ENCODE peak calls at places on chromosomes 2 and 18, in nine cellular contexts. One of them, this sample, is unnamed.

GRCh38 chr2:26613241-26614204 is 27.6 kb downstream of the CIB4 start:
- DNase-seq in GM13976: no peak
- DNase-seq in fibroblast of villous mesenchyme: no peak
- DNase-seq in neural progenitor cell: peak; percentile 73
- DNase-seq in IMR-90: no peak
- DNase-seq in HFFc6: no peak
- DNase-seq in Calu3: no peak
- DNase-seq in nephron progenitor cell: no peak
- DNase-seq in HepG2: no peak
- DNase-seq in this sample: no peak

GRCh38 chr18:79924814-79925655 is 26.4 kb downstream of the SLC66A2 start:
- DNase-seq in GM13976: no peak
- DNase-seq in fibroblast of villous mesenchyme: no peak
- DNase-seq in neural progenitor cell: no peak
- DNase-seq in IMR-90: no peak
- DNase-seq in HFFc6: no peak
- DNase-seq in Calu3: no peak
- DNase-seq in nephron progenitor cell: no peak
- DNase-seq in HepG2: no peak
- DNase-seq in this sample: no peak

GRCh38 chr2:76341439-76341838 is 630.7 kb upstream of the GCFC2 start:
- DNase-seq in GM13976: no peak
- DNase-seq in fibroblast of villous mesenchyme: no peak
- DNase-seq in neural progenitor cell: no peak
- DNase-seq in IMR-90: no peak
- DNase-seq in HFFc6: no peak
- DNase-seq in Calu3: no peak
- DNase-seq in nephron progenitor cell: no peak
- DNase-seq in HepG2: no peak
- DNase-seq in this sample: no peak

GRCh38 chr2:14420851-14421250 is 211.7 kb upstream of the LRATD1 start:
- DNase-seq in GM13976: no peak
- DNase-seq in fibroblast of villous mesenchyme: no peak
- DNase-seq in neural progenitor cell: no peak
- DNase-seq in IMR-90: peak; percentile 45
- DNase-seq in HFFc6: peak; percentile 37
- DNase-seq in Calu3: no peak
- DNase-seq in nephron progenitor cell: no peak
- DNase-seq in HepG2: no peak
- DNase-seq in this sample: no peak

GRCh38 chr2:162560291-162560690 is 216.4 kb downstream of the GCA start:
- DNase-seq in GM13976: no peak
- DNase-seq in fibroblast of villous mesenchyme: no peak
- DNase-seq in neural progenitor cell: no peak
- DNase-seq in IMR-90: no peak
- DNase-seq in HFFc6: no peak
- DNase-seq in Calu3: no peak
- DNase-seq in nephron progenitor cell: no peak
- DNase-seq in HepG2: no peak
- DNase-seq in this sample: no peak

GRCh38 chr2:216108310-216108966 is 710 bp upstream of the XRCC5 start:
- DNase-seq in GM13976: no peak
- DNase-seq in fibroblast of villous mesenchyme: no peak
- DNase-seq in neural progenitor cell: peak; percentile 35
- DNase-seq in IMR-90: no peak
- DNase-seq in HFFc6: no peak
- DNase-seq in Calu3: no peak
- DNase-seq in nephron progenitor cell: peak; percentile 8
- DNase-seq in HepG2: peak; percentile 32
- DNase-seq in this sample: no peak

GRCh38 chr18:26436176-26437031 is 111.9 kb downstream of the KCTD1 start:
- DNase-seq in GM13976: no peak
- DNase-seq in fibroblast of villous mesenchyme: peak; percentile 86
- DNase-seq in neural progenitor cell: no peak
- DNase-seq in IMR-90: peak; percentile 89
- DNase-seq in HFFc6: peak; percentile 42
- DNase-seq in Calu3: peak; percentile 50
- DNase-seq in nephron progenitor cell: peak; percentile 18
- DNase-seq in HepG2: peak; percentile 34
- DNase-seq in this sample: no peak

GRCh38 chr2:70140978-70141753 is 49.7 kb downstream of the C2orf42 start:
- DNase-seq in GM13976: peak; percentile 76
- DNase-seq in fibroblast of villous mesenchyme: peak; percentile 53
- DNase-seq in neural progenitor cell: peak; percentile 59
- DNase-seq in IMR-90: peak; percentile 53
- DNase-seq in HFFc6: peak; percentile 23
- DNase-seq in Calu3: peak; percentile 89
- DNase-seq in nephron progenitor cell: no peak
- DNase-seq in HepG2: peak; percentile 48
- DNase-seq in this sample: peak; percentile 72

GRCh38 chr18:47682876-47683275 is 247.6 kb downstream of the SMAD2 start:
- DNase-seq in GM13976: no peak
- DNase-seq in fibroblast of villous mesenchyme: no peak
- DNase-seq in neural progenitor cell: no peak
- DNase-seq in IMR-90: no peak
- DNase-seq in HFFc6: no peak
- DNase-seq in Calu3: no peak
- DNase-seq in nephron progenitor cell: no peak
- DNase-seq in HepG2: no peak
- DNase-seq in this sample: no peak

GRCh38 chr2:132479140-132479539 is 62.5 kb downstream of the GPR39 start:
- DNase-seq in GM13976: no peak
- DNase-seq in fibroblast of villous mesenchyme: no peak
- DNase-seq in neural progenitor cell: no peak
- DNase-seq in IMR-90: no peak
- DNase-seq in HFFc6: no peak
- DNase-seq in Calu3: no peak
- DNase-seq in nephron progenitor cell: no peak
- DNase-seq in HepG2: no peak
- DNase-seq in this sample: no peak

GRCh38 chr2:137674991-137675390 is 289.3 kb upstream of the HNMT start:
- DNase-seq in GM13976: no peak
- DNase-seq in fibroblast of villous mesenchyme: no peak
- DNase-seq in neural progenitor cell: no peak
- DNase-seq in IMR-90: no peak
- DNase-seq in HFFc6: no peak
- DNase-seq in Calu3: no peak
- DNase-seq in nephron progenitor cell: no peak
- DNase-seq in HepG2: no peak
- DNase-seq in this sample: no peak

GRCh38 chr2:137672961-137673552 is 291.2 kb upstream of the HNMT start:
- DNase-seq in GM13976: no peak
- DNase-seq in fibroblast of villous mesenchyme: no peak
- DNase-seq in neural progenitor cell: no peak
- DNase-seq in IMR-90: no peak
- DNase-seq in HFFc6: no peak
- DNase-seq in Calu3: no peak
- DNase-seq in nephron progenitor cell: no peak
- DNase-seq in HepG2: no peak
- DNase-seq in this sample: no peak

GRCh38 chr2:137675584-137676327 is 288.5 kb upstream of the HNMT start:
- DNase-seq in GM13976: no peak
- DNase-seq in fibroblast of villous mesenchyme: no peak
- DNase-seq in neural progenitor cell: no peak
- DNase-seq in IMR-90: no peak
- DNase-seq in HFFc6: no peak
- DNase-seq in Calu3: peak; percentile 21
- DNase-seq in nephron progenitor cell: no peak
- DNase-seq in HepG2: no peak
- DNase-seq in this sample: no peak

GRCh38 chr2:137676348-137676747 is 287.9 kb upstream of the HNMT start:
- DNase-seq in GM13976: no peak
- DNase-seq in fibroblast of villous mesenchyme: no peak
- DNase-seq in neural progenitor cell: no peak
- DNase-seq in IMR-90: no peak
- DNase-seq in HFFc6: no peak
- DNase-seq in Calu3: no peak
- DNase-seq in nephron progenitor cell: no peak
- DNase-seq in HepG2: no peak
- DNase-seq in this sample: no peak

GRCh38 chr2:137677466-137677865 is 286.8 kb upstream of the HNMT start:
- DNase-seq in GM13976: no peak
- DNase-seq in fibroblast of villous mesenchyme: no peak
- DNase-seq in neural progenitor cell: peak; percentile 10
- DNase-seq in IMR-90: no peak
- DNase-seq in HFFc6: no peak
- DNase-seq in Calu3: no peak
- DNase-seq in nephron progenitor cell: no peak
- DNase-seq in HepG2: no peak
- DNase-seq in this sample: no peak
- TF ChIP-seq CTCF in GM13976: no peak
- TF ChIP-seq CTCF in fibroblast of villous mesenchyme: no peak
- TF ChIP-seq CTCF in neural progenitor cell: peak; percentile 35
- TF ChIP-seq CTCF in IMR-90: no peak
- TF ChIP-seq CTCF in HFFc6: peak; percentile 35
- TF ChIP-seq CTCF in Calu3: no peak
- TF ChIP-seq CTCF in nephron progenitor cell: no peak
- TF ChIP-seq CTCF in HepG2: peak; percentile 7
- TF ChIP-seq CTCF in this sample: no peak

GRCh38 chr2:155145758-155146229 is 447.3 kb downstream of the KCNJ3 start:
- DNase-seq in GM13976: peak; percentile 46
- DNase-seq in fibroblast of villous mesenchyme: no peak
- DNase-seq in neural progenitor cell: peak; percentile 6
- DNase-seq in IMR-90: no peak
- DNase-seq in HFFc6: no peak
- DNase-seq in Calu3: no peak
- DNase-seq in nephron progenitor cell: no peak
- DNase-seq in HepG2: no peak
- DNase-seq in this sample: peak; percentile 54

GRCh38 chr2:155151945-155152344 is 453.4 kb downstream of the KCNJ3 start:
- DNase-seq in GM13976: no peak
- DNase-seq in fibroblast of villous mesenchyme: no peak
- DNase-seq in neural progenitor cell: no peak
- DNase-seq in IMR-90: no peak
- DNase-seq in HFFc6: no peak
- DNase-seq in Calu3: no peak
- DNase-seq in nephron progenitor cell: no peak
- DNase-seq in HepG2: no peak
- DNase-seq in this sample: no peak

GRCh38 chr2:155157065-155157464 is 458.6 kb downstream of the KCNJ3 start:
- DNase-seq in GM13976: no peak
- DNase-seq in fibroblast of villous mesenchyme: peak; percentile 23
- DNase-seq in neural progenitor cell: no peak
- DNase-seq in IMR-90: no peak
- DNase-seq in HFFc6: no peak
- DNase-seq in Calu3: no peak
- DNase-seq in nephron progenitor cell: no peak
- DNase-seq in HepG2: no peak
- DNase-seq in this sample: no peak

DNA sequence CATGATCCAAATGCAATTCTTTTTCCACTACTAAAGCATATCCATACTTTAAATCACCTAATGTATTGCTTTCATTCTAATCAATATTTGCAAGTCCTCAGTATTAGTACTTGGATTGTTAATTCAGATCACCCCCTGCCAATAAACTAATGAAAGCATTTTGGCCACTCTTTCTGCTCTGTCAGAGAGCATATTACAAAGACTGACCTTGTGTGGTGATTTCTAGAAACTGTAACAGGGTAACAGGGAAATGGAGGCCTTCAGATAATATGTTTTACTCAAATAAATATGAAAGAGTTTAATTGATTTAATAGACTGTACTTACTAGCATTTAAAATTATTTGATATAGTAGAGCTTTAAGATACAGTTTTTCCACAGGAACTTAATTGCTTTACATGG is 453.0 kb downstream of the KCNJ3 start:
- DNase-seq in GM13976: no peak
- DNase-seq in fibroblast of villous mesenchyme: no peak
- DNase-seq in neural progenitor cell: no peak
- DNase-seq in IMR-90: no peak
- DNase-seq in HFFc6: no peak
- DNase-seq in Calu3: no peak
- DNase-seq in nephron progenitor cell: no peak
- DNase-seq in HepG2: no peak
- DNase-seq in this sample: no peak
- TF ChIP-seq CTCF in GM13976: no peak
- TF ChIP-seq CTCF in fibroblast of villous mesenchyme: no peak
- TF ChIP-seq CTCF in neural progenitor cell: no peak
- TF ChIP-seq CTCF in IMR-90: no peak
- TF ChIP-seq CTCF in HFFc6: no peak
- TF ChIP-seq CTCF in Calu3: no peak
- TF ChIP-seq CTCF in nephron progenitor cell: no peak
- TF ChIP-seq CTCF in HepG2: no peak
- TF ChIP-seq CTCF in this sample: no peak

DNA sequence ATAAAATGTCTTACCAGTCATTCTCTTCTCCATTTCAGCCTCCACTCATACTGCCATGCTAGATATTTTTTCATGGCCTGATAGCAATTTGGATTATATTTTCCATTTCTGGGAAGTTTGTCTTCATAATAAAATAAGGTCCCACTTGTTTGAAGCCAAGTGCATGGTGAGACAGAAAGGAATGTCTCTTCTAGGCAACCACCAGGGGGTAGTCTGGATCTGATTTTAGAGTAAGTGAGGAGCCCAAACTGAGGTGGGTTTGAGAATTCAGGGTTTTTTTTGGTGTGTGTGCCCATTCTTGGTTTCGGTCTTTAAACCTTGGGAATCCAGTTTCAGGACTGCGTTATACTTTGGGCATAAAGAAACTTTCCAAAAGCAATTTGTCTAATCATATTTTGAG is 315.5 kb downstream of the RPRM start:
- DNase-seq in GM13976: peak; percentile 28
- DNase-seq in fibroblast of villous mesenchyme: peak; percentile 27
- DNase-seq in neural progenitor cell: peak; percentile 84
- DNase-seq in IMR-90: no peak
- DNase-seq in HFFc6: no peak
- DNase-seq in Calu3: peak; percentile 67
- DNase-seq in nephron progenitor cell: peak; percentile 33
- DNase-seq in HepG2: peak; percentile 76
- DNase-seq in this sample: peak; percentile 5
- TF ChIP-seq CTCF in GM13976: peak; percentile 26
- TF ChIP-seq CTCF in fibroblast of villous mesenchyme: peak; percentile 36
- TF ChIP-seq CTCF in neural progenitor cell: peak; percentile 76
- TF ChIP-seq CTCF in IMR-90: peak; percentile 14
- TF ChIP-seq CTCF in HFFc6: peak; percentile 30
- TF ChIP-seq CTCF in Calu3: peak; percentile 57
- TF ChIP-seq CTCF in nephron progenitor cell: peak; percentile 62
- TF ChIP-seq CTCF in HepG2: peak; percentile 79
- TF ChIP-seq CTCF in this sample: peak; percentile 17

DNA sequence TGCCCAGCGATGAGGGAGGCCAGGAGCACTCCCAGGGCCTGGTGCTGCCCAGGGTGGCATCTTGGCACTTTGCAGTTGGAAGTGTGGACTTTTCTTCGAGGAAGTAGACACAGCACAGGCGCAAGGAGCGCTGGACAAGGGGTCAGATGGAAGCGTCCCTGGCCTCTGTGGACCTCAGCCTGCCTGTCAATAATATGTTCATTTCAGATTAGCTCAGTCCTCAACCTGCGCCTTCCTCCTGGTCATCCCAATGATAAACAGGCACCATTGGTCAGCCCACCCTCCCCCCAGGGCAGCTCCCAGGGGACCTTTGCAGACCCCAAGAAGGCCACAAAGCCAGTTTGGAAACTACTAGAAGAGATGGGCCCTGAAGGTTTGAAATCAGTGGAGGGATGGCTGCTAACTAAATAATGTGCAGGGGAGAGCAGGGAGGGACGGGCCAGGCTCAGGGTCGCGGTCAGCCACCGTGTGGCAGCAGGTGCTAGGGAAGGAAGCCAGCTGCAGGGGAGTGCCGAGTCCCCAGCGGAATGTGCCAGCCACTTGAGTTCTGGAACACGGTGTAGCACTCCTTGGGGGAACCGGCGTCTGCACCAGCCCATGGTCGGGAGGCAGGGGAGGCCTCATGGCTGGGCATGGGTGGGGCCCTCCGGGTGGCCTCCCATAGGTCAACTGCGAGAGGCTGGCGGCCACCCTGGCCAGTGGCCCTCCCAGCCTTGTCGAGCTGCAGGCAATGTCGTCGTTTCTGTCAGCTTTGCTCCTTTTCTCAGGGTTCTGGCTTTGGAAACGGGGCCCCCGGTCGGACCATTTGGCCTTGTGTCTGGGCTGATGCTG is 59.9 kb downstream of the ADI1 start:
- DNase-seq in GM13976: no peak
- DNase-seq in fibroblast of villous mesenchyme: no peak
- DNase-seq in neural progenitor cell: peak; percentile 31
- DNase-seq in IMR-90: no peak
- DNase-seq in HFFc6: no peak
- DNase-seq in Calu3: no peak
- DNase-seq in nephron progenitor cell: no peak
- DNase-seq in HepG2: no peak
- DNase-seq in this sample: no peak
- TF ChIP-seq CTCF in GM13976: no peak
- TF ChIP-seq CTCF in fibroblast of villous mesenchyme: no peak
- TF ChIP-seq CTCF in neural progenitor cell: peak; percentile 14
- TF ChIP-seq CTCF in IMR-90: no peak
- TF ChIP-seq CTCF in HFFc6: no peak
- TF ChIP-seq CTCF in Calu3: no peak
- TF ChIP-seq CTCF in nephron progenitor cell: no peak
- TF ChIP-seq CTCF in HepG2: peak; percentile 67
- TF ChIP-seq CTCF in this sample: no peak

This sample was measured in GM20000.